ENCODE peak calls at places on chromosomes 3 and 15, in nine cellular contexts. U is heart left ventricle, R is transverse colon, H is GM20000, S is thoracic aorta, Q is adrenal gland, L is astrocyte, O is GM13977, J is fibroblast of pulmonary artery. I is an unnamed sample.

GRCh38 chr3:182487621-182488020 is 305.7 kb upstream of the ATP11B start:
- DNase-seq in H (no peak), Q (no peak), U (no peak), O (no peak), R (no peak), J (no peak), L (no peak), S (no peak), I (no peak)

GRCh38 chr3:187498211-187498610 is 130.0 kb downstream of the RTP4 start:
- DNase-seq in Q (no peak), J (no peak), O (no peak), R (no peak), S (no peak), L (no peak), H (no peak), U (no peak), I (no peak)

GRCh38 chr3:20225769-20226168 is 39.8 kb upstream of the SGO1 start:
- DNase-seq in J (peak), L (peak), S (no peak), H (peak), R (no peak), U (no peak), O (no peak), Q (no peak), I (no peak)

GRCh38 chr3:151305081-151305777 is 11.4 kb downstream of the GPR87 start:
- DNase-seq in Q (peak), H (no peak), S (no peak), R (peak), O (no peak), U (no peak), J (peak), L (peak), I (no peak)

GRCh38 chr3:159861369-159861987 is 127.2 kb upstream of the IL12A start:
- DNase-seq in H (peak), L (no peak), S (no peak), R (no peak), Q (no peak), U (no peak), O (no peak), J (no peak), I (no peak)

GRCh38 chr3:153028336-153028735 is 133.7 kb upstream of the RAP2B start:
- DNase-seq in S (no peak), H (no peak), Q (no peak), J (peak), U (no peak), L (peak), O (no peak), R (no peak), I (no peak)

GRCh38 chr3:111926266-111926676 is 52.6 kb upstream of the ABHD10 start:
- DNase-seq in S (no peak), J (no peak), R (no peak), H (no peak), U (no peak), O (no peak), Q (no peak), L (no peak), I (no peak)

GRCh38 chr15:95799286-95800187 is 531.0 kb upstream of the NR2F2 start:
- DNase-seq in R (no peak), S (no peak), Q (no peak), L (peak), J (peak), O (no peak), U (no peak), H (no peak), I (no peak)

GRCh38 chr15:98174286-98174685 is 213.8 kb downstream of the ARRDC4 start:
- DNase-seq in U (no peak), L (no peak), J (no peak), H (no peak), Q (no peak), R (peak), S (no peak), O (no peak), I (no peak)

GRCh38 chr3:195441476-195441970 is 1.3 kb downstream of the ACAP2 start:
- DNase-seq in H (no peak), L (no peak), U (no peak), R (peak), S (no peak), O (no peak), Q (no peak), J (peak), I (no peak)

GRCh38 chr3:195442573-195443390 is at the start of gene ACAP2:
- DNase-seq in O (peak), H (peak), J (peak), R (peak), Q (peak), U (peak), L (peak), S (peak), I (peak)

GRCh38 chr3:195441051-195441450 is 1.8 kb downstream of the ACAP2 start:
- DNase-seq in H (no peak), S (no peak), L (no peak), U (no peak), J (peak), R (no peak), Q (no peak), O (no peak), I (no peak)

GRCh38 chr3:195443391-195443989 is 670 bp upstream of the ACAP2 start:
- DNase-seq in R (no peak), J (no peak), H (no peak), Q (no peak), L (no peak), S (no peak), O (no peak), U (no peak), I (no peak)

GRCh38 chr3:195441971-195442572 is 748 bp downstream of the ACAP2 start:
- DNase-seq in U (peak), J (peak), Q (peak), L (peak), S (peak), O (peak), R (peak), H (peak), I (no peak)
- TF ChIP-seq CTCF in U (no peak), J (no peak), Q (no peak), L (no peak), S (no peak), O (no peak), R (no peak), H (no peak), I (no peak)

GRCh38 chr3:6351752-6352151 is 509.2 kb upstream of the GRM7 start:
- DNase-seq in L (no peak), O (no peak), H (peak), Q (no peak), S (no peak), U (no peak), J (no peak), R (no peak), I (no peak)

DNA sequence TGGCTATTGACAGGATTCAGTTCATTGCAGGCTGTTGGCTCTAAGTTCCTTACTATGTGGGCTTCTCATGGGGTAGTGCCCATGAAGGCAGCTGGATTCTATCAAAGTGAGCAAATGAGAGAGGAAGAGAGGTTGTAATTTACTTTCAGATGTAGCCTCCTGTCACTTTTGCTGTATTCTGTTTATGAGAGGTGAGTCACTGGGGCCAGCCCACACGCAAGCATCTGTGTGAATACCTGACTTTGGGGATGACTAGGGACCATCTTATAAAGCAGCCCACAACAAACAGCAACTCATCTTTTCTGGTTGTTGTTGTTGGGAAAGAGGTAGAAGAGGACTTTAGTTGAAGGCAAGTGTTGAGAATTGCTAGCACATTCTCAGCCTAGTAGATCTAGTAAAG is 506.3 kb upstream of the GRM7 start:
- DNase-seq in S (no peak), U (no peak), J (no peak), Q (no peak), H (no peak), R (no peak), O (no peak), L (no peak), I (no peak)
- TF ChIP-seq CTCF in S (no peak), U (no peak), J (no peak), Q (no peak), H (no peak), R (no peak), O (no peak), L (no peak), I (no peak)

GRCh38 chr3:15471861-15472260 is 44.5 kb downstream of the EAF1 start:
- DNase-seq in S (no peak), U (no peak), O (no peak), R (no peak), Q (no peak), J (no peak), H (no peak), L (no peak), I (no peak)

GRCh38 chr3:15465876-15466585 is 38.6 kb downstream of the EAF1 start:
- DNase-seq in S (no peak), Q (no peak), L (no peak), U (no peak), H (no peak), R (no peak), O (no peak), J (no peak), I (no peak)

GRCh38 chr3:15470804-15471203 is 43.4 kb downstream of the EAF1 start:
- DNase-seq in O (no peak), Q (no peak), J (no peak), R (no peak), S (no peak), H (no peak), U (no peak), L (no peak), I (no peak)

GRCh38 chr3:15467227-15468181 is 40.1 kb downstream of the EAF1 start:
- DNase-seq in R (no peak), S (no peak), Q (no peak), U (no peak), H (peak), O (peak), L (no peak), J (no peak), I (no peak)

GRCh38 chr3:15470261-15470660 is 42.9 kb downstream of the EAF1 start:
- DNase-seq in J (no peak), Q (no peak), L (no peak), O (no peak), U (no peak), H (no peak), S (no peak), R (no peak), I (no peak)
- TF ChIP-seq CTCF in J (no peak), Q (no peak), L (no peak), O (no peak), U (no peak), H (no peak), S (no peak), R (no peak), I (no peak)

GRCh38 chr3:122281891-122282290 is 43.2 kb upstream of the CSTA start:
- DNase-seq in J (no peak), S (no peak), H (no peak), U (no peak), O (no peak), R (no peak), L (no peak), Q (no peak), I (no peak)
- TF ChIP-seq CTCF in J (no peak), S (no peak), H (no peak), U (no peak), O (no peak), R (no peak), L (no peak), Q (no peak), I (no peak)

DNA sequence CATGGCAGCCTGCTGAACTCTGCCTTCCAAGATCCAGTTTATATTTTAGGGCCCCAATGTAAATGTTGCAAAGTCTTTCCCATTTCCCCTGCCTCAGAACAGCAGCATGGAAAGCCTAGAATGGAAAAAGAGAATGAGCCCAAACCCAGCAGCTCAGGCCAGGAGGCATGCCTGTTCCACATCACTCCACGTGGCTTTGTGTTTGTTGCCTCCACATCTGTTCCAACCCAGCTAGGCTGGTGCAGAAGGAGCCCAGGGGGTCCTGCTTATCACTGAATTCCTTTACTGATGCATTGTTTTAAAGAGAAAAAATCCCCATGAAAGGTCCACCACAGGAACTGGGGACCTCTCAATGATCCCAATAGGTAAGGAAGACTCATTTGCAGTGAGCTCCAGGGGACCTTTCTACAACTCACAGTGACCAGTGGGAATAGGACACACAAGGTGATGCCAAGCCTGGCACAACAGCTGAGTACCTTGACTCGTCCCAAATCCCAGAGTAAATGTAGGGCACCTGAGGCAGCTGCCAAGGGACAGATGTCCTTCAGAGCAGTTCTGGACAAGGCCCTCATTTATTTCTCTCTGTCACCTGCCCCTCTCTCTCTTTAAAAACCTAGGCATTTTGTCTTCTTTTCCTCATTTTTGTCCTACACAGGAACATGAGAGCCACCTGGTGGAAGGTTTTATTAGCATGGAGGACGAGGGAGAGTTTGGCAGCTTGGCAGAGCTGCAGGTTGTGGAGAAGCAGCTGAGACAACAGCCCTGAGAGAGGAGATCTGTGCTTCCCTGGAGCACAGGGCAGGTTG is 41.7 kb upstream of the ADAMTS17 start:
- DNase-seq in U (no peak), H (peak), O (no peak), J (peak), R (peak), Q (peak), L (peak), S (no peak), I (no peak)
- TF ChIP-seq CTCF in U (peak), H (peak), O (peak), J (peak), R (peak), Q (peak), L (no peak), S (peak), I (peak)

DNA sequence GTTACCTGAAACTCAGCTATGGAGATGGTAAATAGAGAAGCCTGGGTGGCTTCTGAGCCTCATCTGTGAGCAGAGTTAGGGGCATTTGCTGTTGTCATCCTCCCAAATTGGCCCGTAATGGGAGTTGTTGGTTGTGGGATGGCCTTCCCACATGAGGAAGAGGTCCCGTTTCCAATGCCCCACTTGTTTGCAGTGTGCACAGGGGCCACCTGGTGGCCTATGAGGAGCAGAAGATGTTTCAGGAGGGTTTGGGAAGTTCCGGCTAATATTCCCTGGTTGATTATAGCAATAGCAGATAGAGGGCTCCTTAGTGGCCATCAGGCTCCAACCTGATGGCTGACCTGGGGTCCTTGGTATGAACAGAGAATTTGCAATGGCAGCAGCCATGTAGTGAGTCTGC is 1546.5 kb downstream of the OTOL1 start:
- DNase-seq in S (no peak), R (no peak), O (no peak), L (no peak), J (peak), H (no peak), Q (no peak), U (no peak), I (no peak)
- TF ChIP-seq CTCF in S (no peak), R (no peak), O (peak), L (no peak), J (peak), H (no peak), Q (no peak), U (peak), I (peak)

GRCh38 chr3:84958495-84959469 is at the start of gene CADM2:
- DNase-seq in S (peak), R (peak), L (peak), H (peak), J (peak), Q (peak), U (peak), O (peak), I (peak)
- TF ChIP-seq CTCF in S (peak), R (peak), L (no peak), H (no peak), J (no peak), Q (peak), U (peak), O (peak), I (peak)

GRCh38 chr3:184795493-184796198 is 16.3 kb upstream of the VPS8 start:
- DNase-seq in Q (no peak), S (no peak), R (no peak), U (no peak), H (no peak), O (no peak), L (no peak), J (no peak), I (no peak)

GRCh38 chr3:184800349-184800748 is 11.6 kb upstream of the VPS8 start:
- DNase-seq in S (no peak), J (no peak), R (peak), H (no peak), U (no peak), O (no peak), L (no peak), Q (no peak), I (no peak)

GRCh38 chr3:184796954-184797353 is 15.0 kb upstream of the VPS8 start:
- DNase-seq in S (no peak), J (no peak), L (no peak), U (no peak), H (no peak), R (no peak), Q (no peak), O (no peak), I (no peak)

GRCh38 chr3:184796551-184796950 is 15.4 kb upstream of the VPS8 start:
- DNase-seq in U (no peak), J (no peak), H (no peak), S (no peak), R (no peak), Q (no peak), O (no peak), L (no peak), I (no peak)

DNA sequence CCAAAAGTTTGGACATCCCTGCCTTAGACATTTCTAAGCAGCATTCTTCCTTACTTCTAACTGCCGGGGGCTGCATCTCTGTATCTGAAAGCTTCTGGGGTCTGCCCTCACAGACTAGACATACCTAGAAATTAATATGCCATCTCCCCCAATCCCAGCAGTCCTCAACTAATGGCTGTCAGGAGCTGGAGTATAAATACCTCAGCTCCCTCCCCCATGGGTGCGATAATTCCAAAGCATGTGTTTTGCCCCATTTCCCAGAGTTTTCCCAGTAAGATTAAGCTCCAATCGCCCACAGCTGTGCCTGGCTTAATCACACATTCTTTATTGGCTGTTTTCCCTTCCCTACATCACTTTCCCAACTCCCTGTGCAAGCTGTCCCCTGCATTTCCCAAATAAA is 13.8 kb upstream of the VPS8 start:
- DNase-seq in O (no peak), J (no peak), S (no peak), Q (no peak), L (no peak), H (no peak), R (no peak), U (no peak), I (no peak)
- TF ChIP-seq CTCF in O (no peak), J (no peak), S (no peak), Q (no peak), L (no peak), H (no peak), R (no peak), U (no peak), I (no peak)

DNA sequence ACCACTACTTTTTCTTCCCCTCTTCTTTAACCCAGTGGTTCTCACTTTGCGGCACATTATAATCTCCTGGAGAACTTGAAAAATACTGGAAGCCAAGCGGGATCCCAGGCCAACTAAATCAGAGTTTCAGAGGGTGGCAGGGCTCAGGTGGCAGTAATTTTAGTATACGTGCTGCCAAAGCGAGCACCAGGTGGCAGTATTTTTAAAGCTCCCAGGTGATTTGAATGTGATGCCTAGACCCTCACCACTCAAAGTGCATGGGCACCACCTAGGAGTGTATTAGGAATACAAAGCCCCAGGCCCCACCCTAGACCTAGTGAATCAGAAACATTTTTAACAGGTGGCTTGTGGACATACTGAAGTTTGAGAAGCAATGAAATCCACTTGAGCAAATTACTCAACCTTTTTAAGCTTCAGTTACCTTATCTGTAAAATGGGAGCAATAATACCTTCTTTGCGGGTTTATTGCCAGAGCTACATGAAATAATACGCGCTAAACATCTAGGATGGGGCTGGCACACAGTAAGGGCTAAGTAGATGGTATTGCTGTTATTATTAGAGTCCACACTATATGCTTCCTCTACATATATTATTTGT is 8.3 kb downstream of the B3GALNT1 start:
- DNase-seq in H (no peak), L (no peak), Q (no peak), S (no peak), J (no peak), R (no peak), U (no peak), O (no peak), I (no peak)
- TF ChIP-seq CTCF in H (peak), L (peak), Q (no peak), S (no peak), J (peak), R (no peak), U (peak), O (peak), I (peak)

GRCh38 chr3:69562001-69562400 is 176.1 kb upstream of the FRMD4B start:
- DNase-seq in O (no peak), L (no peak), R (no peak), J (peak), U (no peak), Q (no peak), S (no peak), H (no peak), I (no peak)

GRCh38 chr3:69558912-69559311 is 173.0 kb upstream of the FRMD4B start:
- DNase-seq in J (peak), R (no peak), U (peak), S (no peak), Q (peak), L (no peak), O (no peak), H (no peak), I (no peak)

GRCh38 chr3:69563968-69564367 is 175.3 kb upstream of the MITF start:
- DNase-seq in S (no peak), U (no peak), R (no peak), L (no peak), O (no peak), J (no peak), Q (no peak), H (no peak), I (no peak)

GRCh38 chr3:69565316-69565715 is 173.9 kb upstream of the MITF start:
- DNase-seq in O (no peak), U (no peak), L (no peak), H (no peak), Q (no peak), S (no peak), R (no peak), J (no peak), I (no peak)

GRCh38 chr3:69560818-69561217 is 174.9 kb upstream of the FRMD4B start:
- DNase-seq in U (no peak), J (peak), S (no peak), O (no peak), L (no peak), H (no peak), Q (no peak), R (no peak), I (no peak)
- TF ChIP-seq CTCF in U (no peak), J (peak), S (no peak), O (no peak), L (no peak), H (no peak), Q (no peak), R (no peak), I (peak)

I was measured in type B pancreatic cell.